ENCODE peak calls at places on chromosomes 12 and 14, in five cellular contexts. Q is astrocyte; J is NB4; M is activated CD8-positive, alpha-beta memory T cell treated with anti-CD3 and anti-CD28 coated beads for 24 hours; T is AG08396. H is an unnamed sample.

GRCh38 chr12:93714382-93714781 is 37.2 kb downstream of the CRADD start:
- DNase-seq in Q (peak; percentile 3), J (no peak), M (no peak), T (no peak), H (no peak)

GRCh38 chr12:97595423-97595822 is 132.8 kb downstream of the RMST start:
- DNase-seq in Q (no peak), J (no peak), M (no peak), T (no peak), H (no peak)

GRCh38 chr12:11920231-11920630 is 150.5 kb upstream of the BCL2L14 start:
- DNase-seq in Q (peak; percentile 47), J (no peak), M (no peak), T (no peak), H (no peak)

GRCh38 chr12:107446476-107446875 is 239.1 kb upstream of the PWP1 start:
- DNase-seq in Q (no peak), J (no peak), M (no peak), T (no peak), H (no peak)

GRCh38 chr12:2552000-2552399 is 242.8 kb upstream of the FKBP4 start:
- DNase-seq in Q (no peak), J (no peak), M (no peak), T (no peak), H (no peak)

GRCh38 chr14:36655963-36656768 is 5.5 kb upstream of the PAX9 start:
- DNase-seq in Q (no peak), J (peak; percentile 44), M (no peak), T (no peak), H (no peak)

GRCh38 chr12:106682594-106683234 is 91.8 kb upstream of the RIC8B start:
- DNase-seq in Q (peak; percentile 7), J (peak; percentile 53), M (no peak), T (no peak), H (no peak)

GRCh38 chr12:94676011-94676709 is 25.8 kb upstream of the TMCC3 start:
- DNase-seq in Q (no peak), J (peak; percentile 95), M (no peak), T (no peak), H (no peak)

GRCh38 chr14:79448922-79449321 is 762.4 kb downstream of the DIO2 start:
- DNase-seq in Q (no peak), J (no peak), M (no peak), T (no peak), H (no peak)

GRCh38 chr14:31219169-31219568 is 11.6 kb upstream of the HECTD1 start:
- DNase-seq in Q (no peak), J (no peak), M (no peak), T (peak; percentile 22), H (no peak)

GRCh38 chr12:121334513-121335343 is 17.5 kb downstream of the ANAPC5 start:
- DNase-seq in Q (peak; percentile 61), J (peak; percentile 82), M (no peak), T (peak; percentile 63), H (no peak)

GRCh38 chr14:105141486-105142281 is 26.9 kb downstream of the JAG2 start:
- DNase-seq in Q (no peak), J (no peak), M (no peak), T (no peak), H (no peak)

GRCh38 chr14:34180428-34180827 is 229.6 kb upstream of the EGLN3 start:
- DNase-seq in Q (no peak), J (no peak), M (no peak), T (no peak), H (no peak)

GRCh38 chr12:83477706-83478105 is 791.0 kb downstream of the TMTC2 start:
- DNase-seq in Q (no peak), J (no peak), M (no peak), T (no peak), H (no peak)

GRCh38 chr12:106954462-106955376 is 988 bp upstream of the TMEM263 start:
- DNase-seq in Q (no peak), J (peak; percentile 30), M (peak; percentile 65), T (peak; percentile 12), H (no peak)

GRCh38 chr12:71661977-71662522 is 1.6 kb downstream of the ZFC3H1 start:
- DNase-seq in Q (peak; percentile 72), J (no peak), M (no peak), T (peak; percentile 33), H (no peak)

GRCh38 chr12:48105321-48105866 is 485 bp downstream of the SENP1 start:
- DNase-seq in Q (peak; percentile 12), J (no peak), M (peak; percentile 81), T (no peak), H (no peak)

GRCh38 chr12:95484524-95484923 is 10.6 kb downstream of the METAP2 start:
- DNase-seq in Q (no peak), J (no peak), M (no peak), T (no peak), H (no peak)

GRCh38 chr12:54420766-54421144 is 1.7 kb upstream of the ITGA5 start:
- DNase-seq in Q (no peak), J (peak; percentile 81), M (no peak), T (no peak), H (no peak)